ENCODE peak calls at places on chromosome 6, in six cellular contexts. One of them, this sample, is unnamed.
A peak's percentile ranks its signal among the peaks of the same experiment; 100 is the strongest.

GRCh38 chr6:7644394-7644793 is 54.4 kb downstream of the SNRNP48 start:
- DNase-seq in GM23248: peak; percentile 28
- DNase-seq in Right ventricle myocardium superior: no peak
- DNase-seq in NCI-H748 treated with DMSO at 0.1 percent for 48 hours: no peak
- DNase-seq in fibroblast of lung: no peak
- DNase-seq in natural killer cell treated with Interleukin-12 subunit alpha and Interleukin-12 subunit beta and Interleukin-15 and Interleukin-18, amount 100 ng/mL, for 72 hours: no peak
- DNase-seq in this sample: no peak

GRCh38 chr6:33779305-33779704 is 9.6 kb downstream of the LEMD2 start:
- DNase-seq in GM23248: no peak
- DNase-seq in Right ventricle myocardium superior: no peak
- DNase-seq in NCI-H748 treated with DMSO at 0.1 percent for 48 hours: no peak
- DNase-seq in fibroblast of lung: no peak
- DNase-seq in natural killer cell treated with Interleukin-12 subunit alpha and Interleukin-12 subunit beta and Interleukin-15 and Interleukin-18, amount 100 ng/mL, for 72 hours: no peak
- DNase-seq in this sample: no peak

GRCh38 chr6:85754894-85755293 is 112.2 kb upstream of the SYNCRIP start:
- DNase-seq in GM23248: no peak
- DNase-seq in Right ventricle myocardium superior: no peak
- DNase-seq in NCI-H748 treated with DMSO at 0.1 percent for 48 hours: no peak
- DNase-seq in fibroblast of lung: no peak
- DNase-seq in natural killer cell treated with Interleukin-12 subunit alpha and Interleukin-12 subunit beta and Interleukin-15 and Interleukin-18, amount 100 ng/mL, for 72 hours: no peak
- DNase-seq in this sample: no peak

GRCh38 chr6:25488156-25488555 is 163.9 kb upstream of the SCGN start:
- DNase-seq in GM23248: no peak
- DNase-seq in Right ventricle myocardium superior: no peak
- DNase-seq in NCI-H748 treated with DMSO at 0.1 percent for 48 hours: no peak
- DNase-seq in fibroblast of lung: no peak
- DNase-seq in natural killer cell treated with Interleukin-12 subunit alpha and Interleukin-12 subunit beta and Interleukin-15 and Interleukin-18, amount 100 ng/mL, for 72 hours: no peak
- DNase-seq in this sample: no peak

GRCh38 chr6:106321940-106322339 is 3.6 kb downstream of the ATG5 start:
- DNase-seq in GM23248: no peak
- DNase-seq in Right ventricle myocardium superior: no peak
- DNase-seq in NCI-H748 treated with DMSO at 0.1 percent for 48 hours: no peak
- DNase-seq in fibroblast of lung: no peak
- DNase-seq in natural killer cell treated with Interleukin-12 subunit alpha and Interleukin-12 subunit beta and Interleukin-15 and Interleukin-18, amount 100 ng/mL, for 72 hours: no peak
- DNase-seq in this sample: no peak

GRCh38 chr6:121540210-121540609 is 104.8 kb downstream of the GJA1 start:
- DNase-seq in GM23248: no peak
- DNase-seq in Right ventricle myocardium superior: no peak
- DNase-seq in NCI-H748 treated with DMSO at 0.1 percent for 48 hours: no peak
- DNase-seq in fibroblast of lung: no peak
- DNase-seq in natural killer cell treated with Interleukin-12 subunit alpha and Interleukin-12 subunit beta and Interleukin-15 and Interleukin-18, amount 100 ng/mL, for 72 hours: no peak
- DNase-seq in this sample: peak; percentile 83

GRCh38 chr6:43878823-43879495 is 108.9 kb downstream of the VEGFA start:
- DNase-seq in GM23248: peak; percentile 39
- DNase-seq in Right ventricle myocardium superior: peak; percentile 71
- DNase-seq in NCI-H748 treated with DMSO at 0.1 percent for 48 hours: no peak
- DNase-seq in fibroblast of lung: no peak
- DNase-seq in natural killer cell treated with Interleukin-12 subunit alpha and Interleukin-12 subunit beta and Interleukin-15 and Interleukin-18, amount 100 ng/mL, for 72 hours: no peak
- DNase-seq in this sample: no peak

GRCh38 chr6:70668499-70668812 is 773 bp downstream of the SMAP1 start:
- DNase-seq in GM23248: peak; percentile 68
- DNase-seq in Right ventricle myocardium superior: no peak
- DNase-seq in NCI-H748 treated with DMSO at 0.1 percent for 48 hours: peak; percentile 36
- DNase-seq in fibroblast of lung: peak; percentile 24
- DNase-seq in natural killer cell treated with Interleukin-12 subunit alpha and Interleukin-12 subunit beta and Interleukin-15 and Interleukin-18, amount 100 ng/mL, for 72 hours: peak; percentile 60
- DNase-seq in this sample: peak; percentile 60